ENCODE peak calls at places on chromosomes 16 and 17, in four cellular contexts. One of them, this sample, is unnamed.

GRCh38 chr17:68054296-68054900 is 18.9 kb downstream of the KPNA2 start:
- DNase-seq in naive thymus-derived CD4-positive, alpha-beta T cell: no peak
- DNase-seq in WERI-Rb-1: no peak
- DNase-seq in stomach: peak
- DNase-seq in this sample: no peak

GRCh38 chr17:74605361-74605760 is 13.3 kb upstream of the CD300LD start:
- DNase-seq in naive thymus-derived CD4-positive, alpha-beta T cell: no peak
- DNase-seq in WERI-Rb-1: no peak
- DNase-seq in stomach: no peak
- DNase-seq in this sample: no peak

GRCh38 chr17:57881143-57881542 is 31.3 kb upstream of the MRPS23 start:
- DNase-seq in naive thymus-derived CD4-positive, alpha-beta T cell: no peak
- DNase-seq in WERI-Rb-1: no peak
- DNase-seq in stomach: no peak
- DNase-seq in this sample: no peak

GRCh38 chr17:39450051-39450450 is 1.0 kb downstream of the MED1 start:
- DNase-seq in naive thymus-derived CD4-positive, alpha-beta T cell: no peak
- DNase-seq in WERI-Rb-1: no peak
- DNase-seq in stomach: no peak
- DNase-seq in this sample: no peak

GRCh38 chr17:9232591-9233270 is 211.4 kb downstream of the NTN1 start:
- DNase-seq in naive thymus-derived CD4-positive, alpha-beta T cell: no peak
- DNase-seq in WERI-Rb-1: no peak
- DNase-seq in stomach: no peak
- DNase-seq in this sample: no peak

GRCh38 chr17:50332196-50332595 is 13.7 kb upstream of the XYLT2 start:
- DNase-seq in naive thymus-derived CD4-positive, alpha-beta T cell: no peak
- DNase-seq in WERI-Rb-1: no peak
- DNase-seq in stomach: no peak
- DNase-seq in this sample: no peak

GRCh38 chr16:69126221-69126620 is 6.2 kb downstream of the CHTF8 start:
- DNase-seq in naive thymus-derived CD4-positive, alpha-beta T cell: no peak
- DNase-seq in WERI-Rb-1: no peak
- DNase-seq in stomach: no peak
- DNase-seq in this sample: no peak

GRCh38 chr16:17520567-17520966 is 49.8 kb upstream of the XYLT1 start:
- DNase-seq in naive thymus-derived CD4-positive, alpha-beta T cell: no peak
- DNase-seq in WERI-Rb-1: no peak
- DNase-seq in stomach: no peak
- DNase-seq in this sample: no peak

GRCh38 chr16:19419691-19420060 is 2.0 kb downstream of the TMC5 start:
- DNase-seq in naive thymus-derived CD4-positive, alpha-beta T cell: no peak
- DNase-seq in WERI-Rb-1: no peak
- DNase-seq in stomach: peak
- DNase-seq in this sample: no peak

GRCh38 chr16:83615553-83615952 is 192.2 kb upstream of the HSBP1 start:
- DNase-seq in naive thymus-derived CD4-positive, alpha-beta T cell: no peak
- DNase-seq in WERI-Rb-1: no peak
- DNase-seq in stomach: no peak
- DNase-seq in this sample: no peak

GRCh38 chr16:49834496-49835009 is 21.4 kb downstream of the ZNF423 start:
- DNase-seq in naive thymus-derived CD4-positive, alpha-beta T cell: no peak
- DNase-seq in WERI-Rb-1: peak
- DNase-seq in stomach: no peak
- DNase-seq in this sample: no peak

GRCh38 chr17:29090746-29091395 is 47.9 kb downstream of the PIPOX start:
- DNase-seq in naive thymus-derived CD4-positive, alpha-beta T cell: no peak
- DNase-seq in WERI-Rb-1: peak
- DNase-seq in stomach: no peak
- DNase-seq in this sample: no peak

GRCh38 chr17:66673668-66674276 is 161.1 kb upstream of the CACNG5 start:
- DNase-seq in naive thymus-derived CD4-positive, alpha-beta T cell: peak
- DNase-seq in WERI-Rb-1: peak
- DNase-seq in stomach: peak
- DNase-seq in this sample: peak

GRCh38 chr17:45096141-45096540 is 35.0 kb downstream of the NMT1 start:
- DNase-seq in naive thymus-derived CD4-positive, alpha-beta T cell: no peak
- DNase-seq in WERI-Rb-1: peak
- DNase-seq in stomach: no peak
- DNase-seq in this sample: no peak

GRCh38 chr16:5007256-5007655 is 26.5 kb downstream of the NAGPA start:
- DNase-seq in naive thymus-derived CD4-positive, alpha-beta T cell: no peak
- DNase-seq in WERI-Rb-1: no peak
- DNase-seq in stomach: no peak
- DNase-seq in this sample: no peak

GRCh38 chr17:62679866-62680377 is 52.5 kb downstream of the MRC2 start:
- DNase-seq in naive thymus-derived CD4-positive, alpha-beta T cell: no peak
- DNase-seq in WERI-Rb-1: no peak
- DNase-seq in stomach: no peak
- DNase-seq in this sample: no peak

GRCh38 chr17:32525116-32525515 is 38.3 kb downstream of the CDK5R1 start:
- DNase-seq in naive thymus-derived CD4-positive, alpha-beta T cell: no peak
- DNase-seq in WERI-Rb-1: no peak
- DNase-seq in stomach: no peak
- DNase-seq in this sample: no peak

GRCh38 chr17:20961551-20961950 is 81.3 kb downstream of the USP22 start:
- DNase-seq in naive thymus-derived CD4-positive, alpha-beta T cell: no peak
- DNase-seq in WERI-Rb-1: no peak
- DNase-seq in stomach: no peak
- DNase-seq in this sample: no peak

GRCh38 chr16:54928016-54928356 is 2.7 kb upstream of the IRX5 start:
- DNase-seq in naive thymus-derived CD4-positive, alpha-beta T cell: no peak
- DNase-seq in WERI-Rb-1: no peak
- DNase-seq in stomach: no peak
- DNase-seq in this sample: no peak

GRCh38 chr16:77331802-77332586 is 102.8 kb downstream of the ADAMTS18 start:
- DNase-seq in naive thymus-derived CD4-positive, alpha-beta T cell: no peak
- DNase-seq in WERI-Rb-1: no peak
- DNase-seq in stomach: no peak
- DNase-seq in this sample: no peak

DNA sequence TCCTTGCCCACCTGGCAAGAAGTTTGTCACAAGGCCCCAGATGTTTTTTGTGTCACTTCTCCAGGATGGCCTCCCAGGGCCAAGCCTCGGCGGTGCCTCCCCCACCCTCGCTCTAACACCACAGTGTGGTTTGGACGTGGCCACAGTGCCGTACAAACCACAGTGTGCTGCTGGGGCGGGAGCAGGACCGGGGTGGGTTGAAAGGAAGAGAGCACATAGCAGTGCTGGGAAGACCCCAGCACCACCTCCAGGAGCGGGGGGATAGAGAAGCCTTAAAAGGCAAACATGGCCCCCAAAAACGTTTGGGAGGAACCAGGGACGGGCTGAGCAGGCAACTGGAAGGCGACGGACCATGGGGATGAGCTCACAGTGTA is 5.0 kb upstream of the BCL6B start:
- DNase-seq in naive thymus-derived CD4-positive, alpha-beta T cell: no peak
- DNase-seq in WERI-Rb-1: no peak
- DNase-seq in stomach: no peak
- DNase-seq in this sample: no peak
- H3K4me3 ChIP-seq in naive thymus-derived CD4-positive, alpha-beta T cell: no peak
- H3K4me3 ChIP-seq in WERI-Rb-1: no peak
- H3K4me3 ChIP-seq in stomach: peak
- H3K4me3 ChIP-seq in this sample: no peak

GRCh38 chr17:55632893-55633292 is 89.8 kb downstream of the TMEM100 start:
- DNase-seq in naive thymus-derived CD4-positive, alpha-beta T cell: no peak
- DNase-seq in WERI-Rb-1: no peak
- DNase-seq in stomach: no peak
- DNase-seq in this sample: no peak

GRCh38 chr17:55634702-55635101 is 88.0 kb downstream of the TMEM100 start:
- DNase-seq in naive thymus-derived CD4-positive, alpha-beta T cell: no peak
- DNase-seq in WERI-Rb-1: no peak
- DNase-seq in stomach: no peak
- DNase-seq in this sample: no peak

GRCh38 chr17:55632236-55632635 is 90.4 kb downstream of the TMEM100 start:
- DNase-seq in naive thymus-derived CD4-positive, alpha-beta T cell: no peak
- DNase-seq in WERI-Rb-1: no peak
- DNase-seq in stomach: no peak
- DNase-seq in this sample: no peak

GRCh38 chr17:55639096-55639495 is 83.6 kb downstream of the TMEM100 start:
- DNase-seq in naive thymus-derived CD4-positive, alpha-beta T cell: no peak
- DNase-seq in WERI-Rb-1: no peak
- DNase-seq in stomach: no peak
- DNase-seq in this sample: no peak

DNA sequence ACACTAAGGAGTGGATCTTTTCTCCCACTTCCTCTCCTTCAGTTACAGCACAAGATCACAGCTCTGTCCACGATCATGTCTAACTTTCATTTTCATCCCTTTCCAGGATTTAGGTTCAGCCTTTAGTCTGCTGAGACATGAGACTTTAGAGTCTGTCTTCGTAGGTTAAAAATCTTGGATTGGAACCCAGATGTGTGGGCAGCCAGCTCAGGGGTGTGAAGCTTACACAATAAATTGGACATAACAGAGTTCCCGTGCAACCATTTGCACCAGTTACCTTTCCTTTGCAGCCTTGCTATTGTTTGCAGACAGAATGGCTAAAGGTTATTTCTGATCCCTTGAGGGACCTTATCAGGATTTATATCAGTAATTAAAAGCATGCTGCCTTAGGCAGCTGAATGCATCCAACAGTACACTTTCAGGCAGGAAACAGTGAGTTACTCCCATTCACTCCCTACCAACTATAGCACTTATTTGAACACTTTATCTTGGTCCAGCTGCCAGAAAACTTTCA is 87.4 kb downstream of the TMEM100 start:
- DNase-seq in naive thymus-derived CD4-positive, alpha-beta T cell: no peak
- DNase-seq in WERI-Rb-1: no peak
- DNase-seq in stomach: no peak
- DNase-seq in this sample: no peak
- H3K4me3 ChIP-seq in naive thymus-derived CD4-positive, alpha-beta T cell: no peak
- H3K4me3 ChIP-seq in WERI-Rb-1: no peak
- H3K4me3 ChIP-seq in stomach: no peak
- H3K4me3 ChIP-seq in this sample: no peak

GRCh38 chr17:43211480-43212402 is at the start of gene TMEM106A:
- DNase-seq in naive thymus-derived CD4-positive, alpha-beta T cell: peak
- DNase-seq in WERI-Rb-1: no peak
- DNase-seq in stomach: peak
- DNase-seq in this sample: peak

GRCh38 chr17:43213545-43213944 is 1.9 kb downstream of the TMEM106A start:
- DNase-seq in naive thymus-derived CD4-positive, alpha-beta T cell: no peak
- DNase-seq in WERI-Rb-1: no peak
- DNase-seq in stomach: peak
- DNase-seq in this sample: no peak

GRCh38 chr17:43211123-43211479 is 574 bp upstream of the TMEM106A start:
- DNase-seq in naive thymus-derived CD4-positive, alpha-beta T cell: no peak
- DNase-seq in WERI-Rb-1: no peak
- DNase-seq in stomach: no peak
- DNase-seq in this sample: no peak

GRCh38 chr17:43210576-43210975 is 1.1 kb upstream of the TMEM106A start:
- DNase-seq in naive thymus-derived CD4-positive, alpha-beta T cell: no peak
- DNase-seq in WERI-Rb-1: no peak
- DNase-seq in stomach: no peak
- DNase-seq in this sample: no peak

DNA sequence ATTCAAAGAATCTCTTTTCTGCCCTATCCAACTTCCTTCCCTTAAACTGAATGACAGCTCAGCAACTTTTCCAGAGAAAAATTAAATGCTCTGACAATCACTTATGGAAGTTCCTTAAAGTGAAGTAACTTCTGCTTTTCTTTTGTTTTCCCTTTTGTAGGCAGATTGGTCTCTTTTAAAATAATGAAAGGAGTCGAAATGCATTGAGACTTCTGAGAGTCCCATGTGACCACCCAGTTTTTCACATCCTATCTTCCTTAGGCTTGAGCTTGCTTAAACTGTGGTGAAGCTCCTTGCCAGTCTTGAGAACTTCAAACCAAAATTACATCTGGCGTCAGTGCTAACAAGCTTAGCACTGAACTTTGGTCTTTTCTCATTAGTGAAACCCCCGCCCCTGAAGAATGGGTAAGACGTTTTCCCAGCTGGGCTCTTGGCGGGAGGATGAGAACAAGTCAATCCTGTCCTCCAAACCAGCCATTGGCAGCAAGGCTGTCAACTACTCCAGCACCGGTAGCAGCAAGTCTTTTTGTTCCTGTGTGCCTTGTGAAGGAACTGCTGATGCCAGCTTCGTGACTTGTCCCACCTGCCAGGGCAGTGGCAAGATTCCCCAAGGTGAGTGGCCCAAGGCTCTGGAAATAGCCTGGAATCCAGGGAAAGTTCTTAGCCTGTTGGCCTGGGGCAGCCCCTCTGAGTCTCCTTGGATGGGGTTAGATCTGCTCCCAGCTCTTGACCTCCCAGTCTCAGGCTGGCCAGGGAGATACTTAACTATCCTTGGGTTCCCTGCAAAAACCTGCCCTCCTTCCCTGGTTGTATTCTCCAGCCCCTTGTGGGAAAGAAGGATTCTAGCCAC is 1.2 kb downstream of the TMEM106A start:
- DNase-seq in naive thymus-derived CD4-positive, alpha-beta T cell: no peak
- DNase-seq in WERI-Rb-1: no peak
- DNase-seq in stomach: no peak
- DNase-seq in this sample: no peak
- H3K4me3 ChIP-seq in naive thymus-derived CD4-positive, alpha-beta T cell: peak
- H3K4me3 ChIP-seq in WERI-Rb-1: no peak
- H3K4me3 ChIP-seq in stomach: peak
- H3K4me3 ChIP-seq in this sample: peak

GRCh38 chr17:48625502-48626201 is 506 bp downstream of the HOXB9 start:
- DNase-seq in naive thymus-derived CD4-positive, alpha-beta T cell: no peak
- DNase-seq in WERI-Rb-1: peak
- DNase-seq in stomach: peak
- DNase-seq in this sample: peak
- H3K4me3 ChIP-seq in naive thymus-derived CD4-positive, alpha-beta T cell: peak
- H3K4me3 ChIP-seq in WERI-Rb-1: peak
- H3K4me3 ChIP-seq in stomach: peak
- H3K4me3 ChIP-seq in this sample: peak

DNA sequence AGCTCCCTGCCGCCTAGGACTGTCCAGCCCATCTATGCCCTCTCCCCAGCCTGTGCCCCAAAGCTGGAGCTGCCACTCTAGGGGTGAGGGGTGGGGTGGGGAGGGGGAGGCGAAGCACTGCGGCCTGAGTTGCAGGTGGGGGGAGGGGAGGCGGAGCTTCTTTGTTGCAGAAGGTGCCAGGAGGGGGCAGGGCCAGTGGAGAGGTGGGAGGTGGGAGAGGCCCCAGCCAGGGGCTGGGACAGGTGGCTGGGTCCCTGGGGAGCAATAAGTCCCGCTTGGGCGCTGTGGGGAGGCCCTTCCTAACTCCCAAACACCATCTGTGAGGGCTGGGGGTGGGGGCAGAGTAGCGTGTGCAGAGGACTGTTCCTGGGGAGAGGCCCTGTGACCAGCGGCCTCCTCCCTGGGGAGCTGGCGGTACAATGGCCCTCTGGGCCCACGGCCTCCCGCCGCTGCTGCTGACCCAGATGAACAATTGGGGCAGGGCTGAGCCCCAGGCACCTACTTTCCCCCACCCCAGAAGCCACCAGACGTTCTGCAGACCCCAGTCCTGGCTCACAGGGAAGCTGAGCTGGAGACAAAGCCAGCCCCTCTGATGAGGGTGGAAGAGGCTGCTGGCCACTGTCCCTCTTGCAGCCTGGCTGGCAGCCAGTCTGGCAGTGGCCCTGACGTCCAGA is 2.2 kb upstream of the NTN3 start:
- DNase-seq in naive thymus-derived CD4-positive, alpha-beta T cell: no peak
- DNase-seq in WERI-Rb-1: peak
- DNase-seq in stomach: no peak
- DNase-seq in this sample: no peak
- H3K4me3 ChIP-seq in naive thymus-derived CD4-positive, alpha-beta T cell: no peak
- H3K4me3 ChIP-seq in WERI-Rb-1: peak
- H3K4me3 ChIP-seq in stomach: no peak
- H3K4me3 ChIP-seq in this sample: no peak

This sample was measured in CD4-positive, CD25-positive, alpha-beta regulatory T cell.